ENCODE peak calls at places on chromosomes 7 and 10, in seven cellular contexts. P, C, J, I, L, Y and K are unnamed samples.

GRCh38 chr10:125171402-125172316 is 11.3 kb upstream of the CTBP2 start:
- DNase-seq in J (no peak), C (no peak), P (no peak), L (peak), Y (no peak), I (no peak), K (no peak)

GRCh38 chr7:2108501-2109250 is 124.1 kb downstream of the MAD1L1 start:
- DNase-seq in P (no peak), L (no peak), J (no peak), I (no peak), C (no peak), Y (no peak), K (no peak)

GRCh38 chr10:132397036-132397541 is at the start of gene PWWP2B:
- DNase-seq in I (peak), L (peak), C (no peak), J (peak), Y (peak), P (no peak), K (no peak)

GRCh38 chr7:130721486-130722277 is 12.3 kb downstream of the KLF14 start:
- DNase-seq in I (peak), J (peak), Y (no peak), P (peak), L (peak), C (peak), K (peak)

GRCh38 chr10:94186722-94187121 is 176.0 kb downstream of the NOC3L start:
- DNase-seq in Y (no peak), I (no peak), C (no peak), L (no peak), J (no peak), P (no peak), K (no peak)

GRCh38 chr10:30827531-30828120 is 198.1 kb upstream of the LYZL2 start:
- DNase-seq in Y (no peak), L (peak), I (no peak), J (no peak), C (no peak), P (no peak), K (no peak)

GRCh38 chr7:9796241-9796640 is 1177.4 kb upstream of the PHF14 start:
- DNase-seq in P (no peak), L (no peak), C (no peak), Y (no peak), I (no peak), J (no peak), K (no peak)

GRCh38 chr7:100189061-100189460 is 11.3 kb downstream of the STAG3 start:
- DNase-seq in L (no peak), J (no peak), I (no peak), Y (no peak), C (no peak), P (no peak), K (no peak)

GRCh38 chr10:22927661-22928403 is at the start of gene ARMC3:
- DNase-seq in C (peak), J (peak), I (peak), L (peak), P (peak), Y (peak), K (peak)